ENCODE peak calls at places on chromosomes 6 and 20, in six cellular contexts. B is neuronal stem cell, A is IMR-90, V is mesenchymal stem cell, C is H1, U is H9. H is an unnamed sample.

GRCh38 chr6:82283771-82284420 is 36.4 kb upstream of the IBTK start:
- DNase-seq in B (peak; percentile 15), A (no peak), V (no peak), C (no peak), U (no peak), H (no peak)

GRCh38 chr6:165849539-165850430 is 186.7 kb upstream of the PDE10A start:
- DNase-seq in B (no peak), A (no peak), V (no peak), C (no peak), U (peak; percentile 35), H (no peak)

GRCh38 chr20:20637998-20638397 is 74.4 kb downstream of the RALGAPA2 start:
- DNase-seq in B (no peak), A (no peak), V (no peak), C (no peak), U (no peak), H (no peak)

GRCh38 chr6:147972436-147972835 is 370.2 kb upstream of the SASH1 start:
- DNase-seq in B (no peak), A (no peak), V (no peak), C (no peak), U (no peak), H (no peak)

GRCh38 chr20:45138451-45139300 is 14.4 kb upstream of the WFDC12 start:
- DNase-seq in B (peak; percentile 36), A (no peak), V (no peak), C (peak; percentile 56), U (peak; percentile 84), H (peak; percentile 87)

GRCh38 chr6:81752969-81753708 is 658 bp upstream of the TENT5A start:
- DNase-seq in B (peak; percentile 66), A (peak; percentile 89), V (peak; percentile 96), C (no peak), U (peak; percentile 76), H (peak; percentile 92)

GRCh38 chr6:167760979-167761793 is 65.5 kb upstream of the AFDN start:
- DNase-seq in B (no peak), A (peak; percentile 0), V (peak; percentile 99), C (no peak), U (no peak), H (peak; percentile 42)

GRCh38 chr6:66396145-66396544 is 689.1 kb upstream of the EYS start:
- DNase-seq in B (no peak), A (no peak), V (no peak), C (no peak), U (no peak), H (no peak)

GRCh38 chr20:1322511-1323245 is 6.3 kb downstream of the SDCBP2 start:
- DNase-seq in B (no peak), A (peak; percentile 99), V (peak; percentile 98), C (no peak), U (no peak), H (peak; percentile 21)

GRCh38 chr6:27650620-27651370 is 177.9 kb upstream of the ZNF184 start:
- DNase-seq in B (peak; percentile 62), A (peak; percentile 35), V (peak; percentile 63), C (peak; percentile 70), U (peak; percentile 80), H (no peak)

GRCh38 chr6:35185971-35186370 is 27.8 kb upstream of the SCUBE3 start:
- DNase-seq in B (no peak), A (no peak), V (no peak), C (no peak), U (no peak), H (no peak)

GRCh38 chr6:72820906-72821305 is 199.0 kb downstream of the KCNQ5 start:
- DNase-seq in B (no peak), A (no peak), V (no peak), C (no peak), U (no peak), H (no peak)

GRCh38 chr20:45892049-45892816 is 1.1 kb downstream of the CTSA start:
- DNase-seq in B (no peak), A (peak; percentile 41), V (peak; percentile 52), C (no peak), U (no peak), H (peak; percentile 63)

GRCh38 chr20:59400666-59401065 is 100.3 kb downstream of the EDN3 start:
- DNase-seq in B (no peak), A (no peak), V (no peak), C (no peak), U (no peak), H (no peak)

GRCh38 chr20:8394308-8394945 is 262.4 kb downstream of the PLCB1 start:
- DNase-seq in B (no peak), A (peak; percentile 63), V (peak; percentile 57), C (no peak), U (no peak), H (no peak)

GRCh38 chr6:150293423-150294280 is 75.2 kb upstream of the IYD start:
- DNase-seq in B (no peak), A (peak; percentile 74), V (peak; percentile 50), C (no peak), U (no peak), H (peak; percentile 20)

GRCh38 chr6:38136547-38136946 is 317.0 kb downstream of the ZFAND3 start:
- DNase-seq in B (no peak), A (peak; percentile 38), V (no peak), C (no peak), U (no peak), H (no peak)

GRCh38 chr6:136592930-136593673 is 42.9 kb upstream of the MAP7 start:
- DNase-seq in B (no peak), A (peak; percentile 86), V (peak; percentile 88), C (no peak), U (no peak), H (peak; percentile 29)

GRCh38 chr6:29743025-29743424 is 19.8 kb downstream of the HLA-F start:
- DNase-seq in B (no peak), A (no peak), V (no peak), C (no peak), U (no peak), H (no peak)

GRCh38 chr6:95581073-95581472 is 3.7 kb downstream of the MANEA start:
- DNase-seq in B (no peak), A (peak; percentile 51), V (no peak), C (no peak), U (no peak), H (no peak)

GRCh38 chr6:163404825-163405265 is 9.7 kb upstream of the QKI start:
- DNase-seq in B (no peak), A (no peak), V (peak; percentile 67), C (no peak), U (no peak), H (no peak)

GRCh38 chr20:46559001-46559400 is 8.5 kb upstream of the OCSTAMP start:
- DNase-seq in B (no peak), A (no peak), V (no peak), C (no peak), U (no peak), H (no peak)

GRCh38 chr6:162882817-162883481 is 155.2 kb downstream of the PACRG start:
- DNase-seq in B (no peak), A (no peak), V (no peak), C (no peak), U (no peak), H (no peak)

GRCh38 chr6:90049295-90049694 is 155.0 kb downstream of the GJA10 start:
- DNase-seq in B (no peak), A (no peak), V (no peak), C (no peak), U (no peak), H (no peak)

GRCh38 chr6:90048191-90048969 is 154.1 kb downstream of the GJA10 start:
- DNase-seq in B (no peak), A (no peak), V (no peak), C (no peak), U (no peak), H (no peak)

GRCh38 chr6:90053614-90054013 is 159.3 kb downstream of the GJA10 start:
- DNase-seq in B (no peak), A (no peak), V (no peak), C (no peak), U (no peak), H (no peak)
- H4K91ac ChIP-seq in B (no peak overlapping the region), A (no peak overlapping the region), V (no peak overlapping the region), C (no peak overlapping the region), U (no peak overlapping the region), H (no peak overlapping the region)

DNA sequence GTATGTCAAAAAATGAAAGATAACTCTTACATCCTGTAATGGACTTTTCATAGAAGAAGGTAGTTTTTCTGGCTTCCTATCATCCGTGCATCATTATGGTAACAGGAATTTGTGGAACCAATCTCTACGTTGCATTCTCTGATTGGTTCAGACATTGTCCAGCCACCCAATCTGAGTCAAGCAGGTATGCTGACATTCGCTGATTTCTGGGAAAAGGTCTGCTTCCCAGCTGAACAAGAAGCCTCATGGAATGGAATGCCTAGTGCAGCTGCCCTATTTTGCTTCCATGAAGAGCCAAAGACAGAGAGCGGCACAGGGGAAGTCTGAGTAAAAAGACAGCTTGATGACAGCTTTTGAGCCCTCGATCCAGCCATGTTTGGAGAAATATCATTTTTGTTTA is 38.5 kb upstream of the TXLNB start:
- DNase-seq in B (no peak), A (no peak), V (no peak), C (no peak), U (no peak), H (peak; percentile 97)
- H2AK5ac ChIP-seq in B (no peak overlapping the region), A (no peak overlapping the region), V (no peak overlapping the region), C (no peak overlapping the region), U (no peak overlapping the region), H (no peak overlapping the region)

DNA sequence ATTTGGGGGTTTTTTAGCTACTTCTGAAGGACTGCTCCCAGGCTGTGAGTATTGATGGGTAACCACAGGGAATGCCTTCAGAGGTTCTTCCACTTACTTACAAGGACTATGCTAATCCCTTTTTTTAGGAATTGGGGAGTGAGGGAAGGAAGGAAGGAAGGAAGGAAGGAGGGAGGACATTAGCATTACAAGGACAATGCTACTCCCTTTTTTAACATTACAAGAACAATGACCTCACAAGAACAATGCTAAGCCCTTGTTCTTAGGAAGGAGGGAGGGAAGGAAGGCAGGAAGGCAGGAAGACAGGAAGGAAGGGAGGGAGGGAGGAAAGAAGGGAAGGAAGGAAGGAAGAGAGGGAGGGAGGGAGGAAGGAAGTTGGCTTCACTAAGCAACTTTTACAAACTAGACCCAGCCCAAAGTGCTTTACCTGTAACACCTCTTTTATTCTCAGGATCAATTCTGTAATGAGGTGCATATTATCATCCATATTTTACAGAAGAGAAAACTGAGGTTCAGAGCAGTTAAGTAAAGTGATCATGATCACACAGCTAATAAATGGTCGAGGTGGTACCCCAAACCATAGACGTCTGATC is 446.8 kb upstream of the JARID2 start:
- DNase-seq in B (no peak), A (no peak), V (no peak), C (no peak), U (no peak), H (no peak)
- H4K91ac ChIP-seq in B (no peak overlapping the region), A (no peak overlapping the region), V (no peak overlapping the region), C (peak overlapping the region; percentile 48), U (no peak overlapping the region), H (no peak overlapping the region)

GRCh38 chr20:37914367-37914671 is 11.4 kb downstream of the VSTM2L start:
- DNase-seq in B (no peak), A (no peak), V (no peak), C (no peak), U (no peak), H (no peak)
- H2AK5ac ChIP-seq in B (peak overlapping the region; percentile 36), A (no peak overlapping the region), V (no peak overlapping the region), C (peak overlapping the region; percentile 95), U (no peak overlapping the region), H (peak overlapping the region; percentile 53)

GRCh38 chr6:159727717-159728440 is 573 bp downstream of the WTAP start:
- DNase-seq in B (peak; percentile 38), A (no peak), V (peak; percentile 60), C (no peak), U (no peak), H (no peak)
- H4K91ac ChIP-seq in B (peak overlapping the region; percentile 77), A (peak overlapping the region; percentile 43), V (peak overlapping the region; percentile 86), C (no peak overlapping the region), U (no peak overlapping the region), H (peak overlapping the region; percentile 99)

GRCh38 chr6:33417903-33418689 is at the start of gene CUTA:
- DNase-seq in B (peak; percentile 99), A (peak; percentile 100), V (peak; percentile 100), C (peak; percentile 99), U (peak; percentile 100), H (peak; percentile 100)
- H2AK5ac ChIP-seq in B (peak within 1 kb of the TSS; percentile 89), A (peak within 1 kb of the TSS; percentile 99), V (peak within 1 kb of the TSS; percentile 82), C (peak within 1 kb of the TSS; percentile 79), U (no peak within 1 kb of the TSS), H (peak within 1 kb of the TSS; percentile 97)

GRCh38 chr20:63082939-63083735 is 76.4 kb upstream of the BHLHE23 start:
- DNase-seq in B (no peak), A (no peak), V (no peak), C (no peak), U (no peak), H (no peak)
- H4K91ac ChIP-seq in B (no peak overlapping the region), A (no peak overlapping the region), V (no peak overlapping the region), C (no peak overlapping the region), U (no peak overlapping the region), H (no peak overlapping the region)